ENCODE peak calls at places on chromosome 6, in four cellular contexts. E, I, S and Z are unnamed samples.

GRCh38 chr6:154535146-154535545 is 24.7 kb upstream of the CNKSR3 start:
- DNase-seq in S (peak), I (no peak), E (no peak), Z (no peak)

GRCh38 chr6:1316482-1317220 is 4.8 kb downstream of the FOXQ1 start:
- DNase-seq in I (peak), S (no peak), E (no peak), Z (peak)

GRCh38 chr6:25086500-25087091 is 150.8 kb upstream of the RIPOR2 start:
- DNase-seq in I (no peak), S (no peak), E (no peak), Z (no peak)

GRCh38 chr6:84050408-84050807 is 16.8 kb downstream of the MRAP2 start:
- DNase-seq in S (no peak), I (no peak), E (no peak), Z (no peak)

GRCh38 chr6:5279891-5280338 is 18.6 kb downstream of the FARS2 start:
- DNase-seq in S (no peak), E (peak), I (no peak), Z (no peak)

GRCh38 chr6:10355115-10355702 is 59.7 kb downstream of the TFAP2A start:
- DNase-seq in E (no peak), I (no peak), S (no peak), Z (no peak)

GRCh38 chr6:88047510-88048150 is at the start of gene SPACA1:
- DNase-seq in I (no peak), E (peak), S (no peak), Z (peak)

GRCh38 chr6:35596448-35597442 is 84.0 kb upstream of the TULP1 start:
- DNase-seq in E (no peak), S (peak), I (no peak), Z (no peak)

GRCh38 chr6:47353822-47354221 is 44.1 kb upstream of the TNFRSF21 start:
- DNase-seq in I (no peak), S (no peak), E (no peak), Z (no peak)

GRCh38 chr6:2971420-2972218 is at the start of gene SERPINB6:
- DNase-seq in S (peak), I (peak), E (no peak), Z (peak)

GRCh38 chr6:110358536-110359148 is 493 bp upstream of the METTL24 start:
- DNase-seq in E (no peak), I (no peak), S (no peak), Z (no peak)

GRCh38 chr6:43699564-43700186 is 12.1 kb upstream of the MRPS18A start:
- DNase-seq in I (no peak), E (no peak), S (no peak), Z (no peak)

GRCh38 chr6:302760-303159 is 10.5 kb downstream of the DUSP22 start:
- DNase-seq in E (no peak), I (no peak), S (no peak), Z (no peak)

GRCh38 chr6:144379356-144379755 is 94.2 kb downstream of the UTRN start:
- DNase-seq in S (peak), E (no peak), I (no peak), Z (no peak)

GRCh38 chr6:143059616-143060353 is 904 bp upstream of the AIG1 start:
- DNase-seq in S (peak), I (no peak), E (peak), Z (no peak)

GRCh38 chr6:128057541-128058335 is 156.9 kb upstream of the THEMIS start:
- DNase-seq in I (no peak), E (no peak), S (peak), Z (no peak)

GRCh38 chr6:35079311-35080000 is 61.7 kb downstream of the TCP11 start:
- DNase-seq in S (no peak), I (no peak), E (no peak), Z (peak)

GRCh38 chr6:119442776-119443184 is 93.2 kb upstream of the MAN1A1 start:
- DNase-seq in E (peak), I (no peak), S (no peak), Z (no peak)

GRCh38 chr6:12163149-12163548 is 127.0 kb upstream of the EDN1 start:
- DNase-seq in I (no peak), E (peak), S (no peak), Z (no peak)

GRCh38 chr6:157376706-157377230 is 4.2 kb upstream of the ZDHHC14 start:
- DNase-seq in S (peak), I (no peak), E (no peak), Z (no peak)

GRCh38 chr6:119040229-119040628 is 38.2 kb downstream of the FAM184A start:
- DNase-seq in E (no peak), I (no peak), S (no peak), Z (no peak)

GRCh38 chr6:106799008-106799952 is 169.9 kb downstream of the QRSL1 start:
- DNase-seq in I (no peak), E (peak), S (peak), Z (no peak)